ENCODE peak calls at places on chromosomes 6 and 20, in six cellular contexts. Q, L, H, F, U and J are unnamed samples.

GRCh38 chr6:170454512-170455285 is 98.4 kb downstream of the PSMB1 start:
- DNase-seq in Q (no peak), L (no peak), H (no peak), F (no peak), U (no peak), J (no peak)

GRCh38 chr20:56439784-56440291 is 27.8 kb downstream of the CASS4 start:
- DNase-seq in Q (no peak), L (no peak), H (no peak), F (peak; percentile 60), U (peak; percentile 36), J (no peak)

GRCh38 chr6:94862116-94862515 is 715.2 kb upstream of the MANEA start:
- DNase-seq in Q (no peak), L (no peak), H (no peak), F (no peak), U (no peak), J (no peak)

GRCh38 chr20:41140226-41141133 is 3.1 kb downstream of the PLCG1 start:
- DNase-seq in Q (no peak), L (no peak), H (no peak), F (no peak), U (no peak), J (peak; percentile 58)

GRCh38 chr6:36333889-36334288 is 2.8 kb downstream of the BNIP5 start:
- DNase-seq in Q (no peak), L (peak; percentile 19), H (no peak), F (no peak), U (peak; percentile 48), J (no peak)

GRCh38 chr6:27148404-27148795 is 99.1 kb upstream of the PRSS16 start:
- DNase-seq in Q (no peak), L (no peak), H (no peak), F (no peak), U (no peak), J (no peak)

GRCh38 chr20:10338781-10339180 is 95.2 kb downstream of the MKKS start:
- DNase-seq in Q (no peak), L (no peak), H (no peak), F (no peak), U (no peak), J (no peak)

GRCh38 chr20:34983995-34984735 is 28.5 kb downstream of the MYH7B start:
- DNase-seq in Q (no peak), L (no peak), H (no peak), F (no peak), U (no peak), J (peak; percentile 69)

GRCh38 chr6:91383207-91383606 is 796.3 kb upstream of the MAP3K7 start:
- DNase-seq in Q (no peak), L (no peak), H (no peak), F (no peak), U (no peak), J (no peak)

GRCh38 chr6:118553132-118553531 is 5.0 kb downstream of the PLN start:
- DNase-seq in Q (no peak), L (no peak), H (no peak), F (no peak), U (no peak), J (no peak)

GRCh38 chr6:133236898-133237297 is 4.3 kb upstream of the EYA4 start:
- DNase-seq in Q (no peak), L (peak; percentile 41), H (no peak), F (no peak), U (no peak), J (no peak)

GRCh38 chr6:75893058-75893775 is 144.2 kb downstream of the MYO6 start:
- DNase-seq in Q (peak; percentile 64), L (no peak), H (no peak), F (no peak), U (no peak), J (no peak)

GRCh38 chr6:116764557-116764960 is 960 bp downstream of the FAM162B start:
- DNase-seq in Q (no peak), L (no peak), H (no peak), F (peak; percentile 18), U (no peak), J (peak; percentile 80)

GRCh38 chr6:84867521-84867920 is 103.1 kb upstream of the TBX18 start:
- DNase-seq in Q (no peak), L (no peak), H (no peak), F (no peak), U (no peak), J (no peak)

GRCh38 chr20:31485450-31486339 is 10.6 kb downstream of the REM1 start:
- DNase-seq in Q (no peak), L (peak; percentile 53), H (no peak), F (peak; percentile 67), U (peak; percentile 82), J (peak; percentile 91)

GRCh38 chr6:18595774-18596528 is 208.8 kb downstream of the RNF144B start:
- DNase-seq in Q (peak; percentile 57), L (peak; percentile 90), H (peak; percentile 78), F (no peak), U (peak; percentile 41), J (no peak)

GRCh38 chr20:46119547-46119946 is 1.4 kb downstream of the CD40 start:
- DNase-seq in Q (peak; percentile 20), L (no peak), H (no peak), F (no peak), U (no peak), J (no peak)

GRCh38 chr6:90068835-90069478 is 174.7 kb downstream of the GJA10 start:
- DNase-seq in Q (no peak), L (no peak), H (no peak), F (no peak), U (no peak), J (no peak)

GRCh38 chr6:10514049-10514780 is 6.9 kb upstream of the GCNT2 start:
- DNase-seq in Q (no peak), L (no peak), H (no peak), F (no peak), U (no peak), J (no peak)

GRCh38 chr6:131807644-131808459 is at the start of gene ENPP1:
- DNase-seq in Q (no peak), L (peak; percentile 53), H (peak; percentile 64), F (peak; percentile 85), U (peak; percentile 77), J (peak; percentile 91)

GRCh38 chr6:31441368-31442267 is 38.2 kb downstream of the MICA start:
- DNase-seq in Q (peak; percentile 78), L (peak; percentile 93), H (peak; percentile 90), F (peak; percentile 87), U (peak; percentile 80), J (peak; percentile 91)

GRCh38 chr6:84065718-84066290 is 32.2 kb downstream of the MRAP2 start:
- DNase-seq in Q (no peak), L (no peak), H (no peak), F (no peak), U (no peak), J (no peak)

GRCh38 chr6:25991785-25992412 is 29.3 kb downstream of the TRIM38 start:
- DNase-seq in Q (peak; percentile 74), L (peak; percentile 45), H (peak; percentile 81), F (peak; percentile 76), U (peak; percentile 80), J (peak; percentile 92)

GRCh38 chr6:163599684-163600083 is 185.2 kb downstream of the QKI start:
- DNase-seq in Q (no peak), L (no peak), H (no peak), F (no peak), U (no peak), J (no peak)

GRCh38 chr6:29737707-29738630 is 14.7 kb downstream of the HLA-F start:
- DNase-seq in Q (peak; percentile 72), L (peak; percentile 68), H (peak; percentile 88), F (peak; percentile 53), U (no peak), J (no peak)

GRCh38 chr6:17389274-17389847 is 4.0 kb upstream of the CAP2 start:
- DNase-seq in Q (no peak), L (no peak), H (no peak), F (no peak), U (no peak), J (no peak)

DNA sequence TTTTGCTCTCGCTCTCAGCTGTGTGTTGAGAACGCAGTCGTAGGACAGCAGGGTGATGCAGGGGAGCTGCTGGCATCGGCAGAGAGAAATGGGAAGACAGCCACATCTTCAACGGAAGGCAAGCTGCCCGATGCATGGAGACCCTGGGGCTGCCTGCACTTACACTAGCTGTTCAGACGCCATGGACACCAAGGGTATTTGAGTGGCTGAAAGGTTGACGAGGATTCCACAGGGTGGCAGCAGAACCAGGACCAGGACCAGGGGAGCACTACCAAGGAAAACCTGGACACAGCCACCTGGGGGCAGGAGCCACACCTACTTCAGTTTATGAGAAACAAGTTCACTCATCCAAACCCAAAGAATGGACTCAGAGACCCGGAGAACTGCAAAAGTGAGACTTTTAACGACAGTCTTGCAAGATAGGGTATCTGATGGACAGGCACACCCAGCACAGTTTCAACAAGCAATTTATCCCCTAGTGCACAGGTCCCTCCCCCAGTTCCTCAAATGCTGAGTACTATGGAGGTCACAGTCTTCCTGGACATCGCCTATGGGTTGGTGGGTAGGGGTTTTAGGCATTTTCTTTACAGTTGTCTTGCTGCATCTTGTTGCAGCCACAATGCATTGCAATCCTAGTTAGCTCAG is 56.3 kb upstream of the ENTPD6 start:
- DNase-seq in Q (peak; percentile 1), L (no peak), H (peak; percentile 30), F (no peak), U (no peak), J (no peak)
- TF ChIP-seq CTCF in Q (peak; percentile 13), L (no peak), H (peak; percentile 27), F (no peak), U (no peak), J (peak; percentile 13)

DNA sequence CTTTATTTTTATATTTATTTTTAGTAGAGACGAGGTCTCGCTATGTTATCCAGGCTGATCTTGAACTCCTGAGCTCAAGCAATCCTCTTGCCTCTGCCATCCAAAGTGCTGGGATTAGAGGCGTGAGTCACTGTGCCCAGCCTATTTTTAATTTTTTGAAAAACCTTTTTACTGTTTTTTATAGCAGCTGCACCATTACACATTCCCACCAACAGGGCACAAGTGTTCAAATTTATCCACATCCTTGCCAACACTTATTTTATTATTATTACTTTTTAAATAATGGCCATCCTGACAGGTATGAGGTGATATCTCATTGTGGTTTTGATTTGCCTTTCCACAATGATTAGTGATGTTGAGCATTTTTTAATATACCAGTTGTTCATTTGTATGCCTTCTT is 42.5 kb downstream of the PACSIN1 start:
- DNase-seq in Q (no peak), L (no peak), H (no peak), F (no peak), U (no peak), J (no peak)
- TF ChIP-seq CTCF in Q (no peak), L (no peak), H (no peak), F (no peak), U (no peak), J (no peak)

DNA sequence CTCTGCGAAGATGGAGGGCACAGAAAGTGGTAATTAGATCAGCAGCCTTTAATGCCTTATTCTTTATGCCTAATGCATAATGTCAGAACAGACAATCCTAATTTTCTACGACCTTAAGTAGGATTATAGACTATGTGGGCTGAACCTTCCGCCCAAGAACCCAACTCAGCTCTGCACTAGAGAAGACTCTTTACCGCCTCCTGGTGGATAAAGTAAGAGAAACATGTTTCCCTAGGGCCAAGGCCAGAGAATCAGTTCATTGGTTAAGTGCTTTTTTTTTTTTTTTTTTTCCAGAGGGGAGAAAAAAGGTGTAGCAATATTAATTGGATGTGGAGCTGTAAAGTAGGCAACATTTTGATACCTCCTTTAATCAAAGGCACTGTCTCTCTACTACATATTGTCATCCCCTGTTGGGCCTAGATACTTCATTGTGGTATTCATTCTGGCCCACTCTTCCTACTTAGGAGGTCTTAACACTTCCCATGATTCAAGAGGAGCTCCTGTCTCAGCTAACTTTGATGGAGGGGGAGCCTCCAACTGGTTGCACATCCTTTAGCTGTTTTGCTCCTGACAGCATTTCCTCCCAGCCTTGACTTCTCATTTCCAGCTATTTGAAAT is 124.9 kb upstream of the NRN1 start:
- DNase-seq in Q (peak; percentile 47), L (no peak), H (peak; percentile 77), F (no peak), U (no peak), J (no peak)
- TF ChIP-seq CTCF in Q (peak; percentile 80), L (no peak), H (peak; percentile 64), F (no peak), U (no peak), J (peak; percentile 23)

GRCh38 chr6:37535701-37536461 is 36.2 kb upstream of the CCDC167 start:
- DNase-seq in Q (peak; percentile 45), L (no peak), H (no peak), F (no peak), U (no peak), J (peak; percentile 80)
- TF ChIP-seq CTCF in Q (peak; percentile 48), L (no peak), H (no peak), F (no peak), U (no peak), J (no peak)